ENCODE peak calls at places on chromosomes 4 and X, in six cellular contexts. N is fibroblast of lung, I is brain microvascular endothelial cell, J is lower lobe of right lung, G is left lung, F is esophagus squamous epithelium. S is an unnamed sample.

GRCh38 chr4:101010987-101011386 is 336.3 kb downstream of the PPP3CA start:
- DNase-seq in F (no peak), G (no peak), N (no peak), J (no peak), I (no peak), S (no peak)

GRCh38 chrX:68998716-68999115 is 166.5 kb downstream of the PJA1 start:
- DNase-seq in I (no peak), G (no peak), J (no peak), F (no peak), N (no peak), S (no peak)

GRCh38 chrX:19709812-19710518 is 177.4 kb downstream of the SH3KBP1 start:
- DNase-seq in G (no peak), I (peak; percentile 96), N (peak; percentile 82), J (no peak), F (no peak), S (no peak)

GRCh38 chr4:40820101-40820500 is 70.3 kb downstream of the NSUN7 start:
- DNase-seq in F (no peak), G (no peak), J (no peak), N (no peak), I (no peak), S (no peak)

GRCh38 chr4:121783210-121783609 is 17.9 kb upstream of the EXOSC9 start:
- DNase-seq in G (no peak), F (no peak), I (no peak), J (no peak), N (no peak), S (no peak)

GRCh38 chr4:47744253-47744652 is 93.6 kb downstream of the CORIN start:
- DNase-seq in F (no peak), I (no peak), J (no peak), N (no peak), G (no peak), S (no peak)

GRCh38 chrX:13123857-13124345 is 79.5 kb upstream of the FAM9C start:
- DNase-seq in N (peak; percentile 81), F (no peak), I (peak; percentile 27), J (no peak), G (no peak), S (no peak)

GRCh38 chr4:120509222-120509621 is 413.3 kb downstream of the PRDM5 start:
- DNase-seq in G (no peak), I (no peak), N (no peak), J (no peak), F (no peak), S (no peak)

GRCh38 chr4:56512166-56512565 is 6.6 kb downstream of the ARL9 start:
- DNase-seq in G (no peak), F (no peak), N (peak; percentile 23), J (no peak), I (no peak), S (no peak)

GRCh38 chr4:26272654-26273307 is 48.0 kb upstream of the RBPJ start:
- DNase-seq in F (no peak), G (no peak), J (no peak), N (no peak), I (no peak), S (no peak)

GRCh38 chrX:16852617-16853179 is 17.5 kb downstream of the RBBP7 start:
- DNase-seq in I (no peak), F (no peak), J (no peak), G (no peak), N (no peak), S (no peak)

GRCh38 chr4:139988863-139989765 is 164.9 kb downstream of the MAML3 start:
- DNase-seq in F (no peak), N (peak; percentile 98), J (no peak), I (peak; percentile 98), G (peak; percentile 52), S (no peak)

GRCh38 chrX:8306296-8306975 is 135.4 kb upstream of the VCX2 start:
- DNase-seq in G (no peak), I (no peak), N (peak; percentile 9), F (no peak), J (no peak), S (no peak)

GRCh38 chr4:184942447-184943425 is 75.6 kb upstream of the HELT start:
- DNase-seq in I (no peak), G (no peak), N (no peak), J (no peak), F (no peak), S (no peak)

GRCh38 chrX:66863721-66864120 is 224.8 kb upstream of the EDA2R start:
- DNase-seq in I (no peak), G (no peak), J (peak; percentile 32), F (no peak), N (no peak), S (no peak)

GRCh38 chr4:98945297-98945850 is 16.4 kb upstream of the EIF4E start:
- DNase-seq in N (peak; percentile 60), J (no peak), F (no peak), I (peak; percentile 48), G (no peak), S (no peak)

GRCh38 chr4:98564847-98565246 is 93.6 kb downstream of the TSPAN5 start:
- DNase-seq in J (no peak), N (peak; percentile 71), F (no peak), I (no peak), G (no peak), S (no peak)

GRCh38 chr4:179867300-179867878 is 2375.8 kb upstream of the TENM3 start:
- DNase-seq in J (peak; percentile 46), I (peak; percentile 4), N (peak; percentile 23), F (no peak), G (peak; percentile 31), S (no peak)

GRCh38 chr4:29853843-29854242 is 866.3 kb upstream of the PCDH7 start:
- DNase-seq in N (no peak), J (no peak), G (no peak), F (no peak), I (no peak), S (no peak)

GRCh38 chrX:118254611-118255010 is 91.3 kb upstream of the WDR44 start:
- DNase-seq in G (no peak), F (no peak), I (peak; percentile 63), N (peak; percentile 22), J (no peak), S (no peak)

GRCh38 chr4:5780831-5781480 is 70.0 kb downstream of the EVC start:
- DNase-seq in F (no peak), J (no peak), G (no peak), N (peak; percentile 52), I (peak; percentile 24), S (no peak)

GRCh38 chr4:3387154-3387942 is 54.4 kb upstream of the HGFAC start:
- DNase-seq in F (no peak), J (peak; percentile 48), I (no peak), N (no peak), G (no peak), S (no peak)

GRCh38 chr4:87097075-87097474 is 123.3 kb downstream of the KLHL8 start:
- DNase-seq in G (no peak), I (no peak), F (no peak), J (no peak), N (no peak), S (no peak)

GRCh38 chrX:141897690-141898089 is 6.0 kb upstream of the MAGEC1 start:
- DNase-seq in N (no peak), G (no peak), J (no peak), F (no peak), I (no peak), S (no peak)

GRCh38 chr4:151226004-151226932 is 50.7 kb upstream of the PRSS48 start:
- DNase-seq in I (peak; percentile 75), G (no peak), N (peak; percentile 91), J (no peak), F (no peak), S (no peak)

GRCh38 chr4:13888112-13888511 is 260.6 kb upstream of the BOD1L1 start:
- DNase-seq in I (peak; percentile 83), J (no peak), F (no peak), G (no peak), N (peak; percentile 93), S (no peak)

GRCh38 chr4:128973384-128973783 is 120.0 kb downstream of the SCLT1 start:
- DNase-seq in N (no peak), J (no peak), G (no peak), I (no peak), F (no peak), S (no peak)

GRCh38 chr4:123024710-123025109 is 102.3 kb upstream of the NUDT6 start:
- DNase-seq in N (no peak), F (no peak), I (no peak), G (no peak), J (no peak), S (no peak)

GRCh38 chr4:136750898-136751297 is 781.4 kb downstream of the PCDH18 start:
- DNase-seq in G (no peak), N (peak; percentile 2), I (no peak), F (no peak), J (no peak), S (no peak)

GRCh38 chrX:17022205-17022604 is 75.7 kb downstream of the REPS2 start:
- DNase-seq in J (no peak), N (peak; percentile 87), F (no peak), I (peak; percentile 33), G (no peak), S (no peak)

GRCh38 chrX:47078129-47079043 is at the start of gene RGN:
- DNase-seq in F (no peak), I (no peak), G (no peak), N (no peak), J (no peak), S (no peak)

DNA sequence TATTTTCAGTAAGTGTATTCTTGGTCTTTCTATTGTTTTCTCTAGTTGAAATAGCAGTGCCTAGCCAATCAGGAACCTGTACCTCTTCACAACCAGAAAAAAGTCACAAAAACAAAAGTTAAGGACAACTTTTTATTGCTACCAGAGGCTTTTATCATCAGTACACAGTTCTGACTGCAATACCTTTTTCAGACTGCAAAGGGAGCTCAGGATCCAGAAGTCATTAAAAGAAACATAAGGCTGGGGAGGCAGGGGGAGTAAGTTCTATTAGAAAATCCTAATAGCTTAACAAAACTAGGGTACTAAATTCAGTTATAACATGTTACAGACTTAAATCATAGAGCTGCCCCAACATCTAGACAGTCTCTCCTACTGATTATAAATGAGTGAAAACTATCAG is 28.8 kb downstream of the CCNI start:
- DNase-seq in N (peak; percentile 30), G (no peak), I (no peak), J (no peak), F (no peak), S (no peak)
- H3K36me3 ChIP-seq in N (peaks cover 10% of the 10 kb centered on the region), G (peaks cover 64% of the 10 kb centered on the region), I (peaks cover 35% of the 10 kb centered on the region), J (peaks cover 63% of the 10 kb centered on the region), F (peaks cover 3% of the 10 kb centered on the region), S (peaks cover 25% of the 10 kb centered on the region)

DNA sequence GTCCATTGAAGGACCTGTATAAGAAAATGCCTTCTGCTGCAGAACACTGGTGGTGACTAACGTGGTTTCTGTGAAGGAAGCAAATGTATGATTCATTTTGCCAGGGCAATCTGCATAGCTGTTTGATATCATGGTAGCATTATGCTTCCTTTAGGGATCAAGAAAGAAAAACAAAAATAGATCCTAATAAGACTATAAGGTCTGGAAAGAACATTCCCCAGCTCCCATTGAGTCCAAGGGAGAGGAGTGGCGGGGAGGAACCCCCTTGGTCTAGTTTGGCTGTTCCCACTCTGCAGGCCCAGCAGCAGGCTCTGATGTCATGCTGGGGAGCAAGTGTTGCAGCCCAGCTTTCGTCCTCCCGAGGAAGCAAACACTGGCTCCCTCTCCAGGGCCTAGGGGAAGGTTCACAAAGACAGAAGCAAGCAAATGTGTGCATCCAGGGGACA is 154.5 kb upstream of the GALNT7 start:
- DNase-seq in F (no peak), I (peak; percentile 85), J (no peak), G (no peak), N (peak; percentile 85), S (no peak)
- H3K27ac ChIP-seq in F (no peak overlapping the region), I (no peak overlapping the region), J (no peak overlapping the region), G (no peak overlapping the region), N (no peak overlapping the region), S (no peak overlapping the region)

GRCh38 chrX:133986008-133986683 is 752 bp upstream of the GPC3 start:
- DNase-seq in F (no peak), G (no peak), N (no peak), J (no peak), I (no peak), S (no peak)
- H3K4me3 ChIP-seq in F (peak overlapping the region; percentile 23), G (peak overlapping the region; percentile 7), N (no peak overlapping the region), J (peak overlapping the region; percentile 44), I (peak overlapping the region; percentile 35), S (peak overlapping the region; percentile 32)

GRCh38 chr4:78870056-78870455 is 69.2 kb downstream of the PAQR3 start:
- DNase-seq in J (no peak), G (no peak), I (no peak), F (no peak), N (no peak), S (no peak)
- H3K36me3 ChIP-seq in J (peaks cover 77% of the 10 kb centered on the region), G (peaks cover 73% of the 10 kb centered on the region), I (peaks cover 23% of the 10 kb centered on the region), F (peaks cover 6% of the 10 kb centered on the region), N (peaks cover 8% of the 10 kb centered on the region), S (peaks cover 4% of the 10 kb centered on the region)

S was measured in effector memory CD4-positive, alpha-beta T cell.